ENCODE peak calls at places on chromosomes 6 and 20, in six cellular contexts. L, W, F, I, A and Y are unnamed samples.

GRCh38 chr20:20521736-20522135 is 153.8 kb downstream of the INSM1 start:
- DNase-seq in W (no peak), I (no peak), L (no peak), F (no peak), A (no peak), Y (no peak)

GRCh38 chr6:19713411-19713810 is 123.8 kb upstream of the ID4 start:
- DNase-seq in W (no peak), F (no peak), L (no peak), A (no peak), I (no peak), Y (no peak)

GRCh38 chr6:3013486-3013885 is 13.8 kb downstream of the NQO2 start:
- DNase-seq in W (peak), L (no peak), F (peak), A (peak), I (no peak), Y (peak)

GRCh38 chr6:116094041-116094440 is 6.6 kb upstream of the NT5DC1 start:
- DNase-seq in F (no peak), W (no peak), A (no peak), I (no peak), L (no peak), Y (no peak)

GRCh38 chr6:4371207-4371921 is 236.0 kb upstream of the ECI2 start:
- DNase-seq in A (peak), F (peak), I (no peak), L (no peak), W (peak), Y (no peak)

GRCh38 chr20:18058661-18059467 is 1.1 kb upstream of the OVOL2 start:
- DNase-seq in F (no peak), W (no peak), I (no peak), A (no peak), L (peak), Y (no peak)

GRCh38 chr6:66096679-66097078 is 389.7 kb upstream of the EYS start:
- DNase-seq in L (no peak), A (no peak), W (no peak), F (no peak), I (no peak), Y (no peak)

GRCh38 chr20:48197034-48197433 is 411.8 kb upstream of the SULF2 start:
- DNase-seq in I (no peak), W (no peak), F (no peak), A (no peak), L (no peak), Y (no peak)

GRCh38 chr6:137699036-137699683 is 167.9 kb upstream of the TNFAIP3 start:
- DNase-seq in A (peak), I (no peak), W (no peak), F (no peak), L (no peak), Y (no peak)

GRCh38 chr6:137700751-137701477 is 166.1 kb upstream of the TNFAIP3 start:
- DNase-seq in L (no peak), I (no peak), A (no peak), F (no peak), W (peak), Y (no peak)

GRCh38 chr6:137696765-137697164 is 170.3 kb upstream of the TNFAIP3 start:
- DNase-seq in F (no peak), L (no peak), W (no peak), A (no peak), I (no peak), Y (no peak)

GRCh38 chr6:137698636-137699035 is 168.4 kb upstream of the TNFAIP3 start:
- DNase-seq in L (no peak), I (no peak), F (no peak), A (no peak), W (peak), Y (peak)

DNA sequence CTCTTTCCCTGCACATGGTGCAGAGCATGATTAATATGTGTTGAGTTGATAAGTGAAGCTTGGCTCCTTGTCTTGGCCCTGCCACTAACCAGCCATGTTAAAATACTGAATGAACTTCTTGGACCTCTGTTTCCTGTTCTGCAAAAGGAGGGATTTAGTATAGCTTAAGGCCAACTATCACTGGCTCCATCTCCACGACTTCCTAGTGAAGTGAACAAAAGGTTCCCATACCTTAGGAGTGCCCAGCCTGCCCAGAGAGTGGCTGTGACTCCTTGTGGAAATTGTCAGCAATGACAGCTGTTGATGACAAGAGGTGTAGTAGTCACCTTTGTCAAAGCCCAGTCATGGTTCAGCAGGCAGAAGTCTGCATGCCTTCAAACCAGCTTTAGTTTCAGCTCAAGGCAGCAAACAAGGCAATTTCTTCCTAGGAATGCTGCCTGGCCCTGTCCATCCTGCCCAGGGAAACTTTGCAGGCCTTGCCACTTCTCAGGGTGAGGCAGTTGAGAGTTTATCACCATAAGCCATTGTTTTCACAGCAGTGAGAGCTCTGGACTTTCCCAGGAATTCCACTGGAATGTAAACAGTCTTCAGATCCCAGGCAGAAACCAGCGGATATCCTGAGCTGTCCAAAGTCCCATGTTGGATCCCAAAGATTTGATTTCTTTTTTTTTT is 169.7 kb upstream of the TNFAIP3 start:
- DNase-seq in W (peak), F (no peak), L (no peak), I (no peak), A (peak), Y (no peak)
- TF ChIP-seq CTCF in W (no peak), F (no peak), L (peak), I (no peak), A (peak), Y (no peak)

DNA sequence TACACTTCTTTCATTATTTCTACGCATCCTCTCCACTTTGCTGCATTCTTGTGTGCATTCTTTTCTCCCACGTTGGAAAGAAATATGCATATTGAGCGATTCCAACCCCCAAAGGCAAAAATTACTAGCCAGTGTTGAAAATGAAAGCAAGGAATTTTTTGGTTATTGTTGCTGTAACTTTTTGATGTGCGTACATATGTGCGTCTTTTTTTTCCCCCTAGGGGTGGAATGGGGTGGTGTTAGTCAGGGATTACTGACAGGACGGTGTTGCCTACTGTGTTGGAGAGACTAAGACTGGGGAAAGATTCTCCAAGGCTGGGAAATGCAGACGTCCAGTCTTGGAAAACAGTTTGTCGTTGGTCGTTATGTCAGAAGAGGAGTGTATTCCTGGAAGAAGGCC is 44.2 kb upstream of the ESR1 start:
- DNase-seq in W (peak), I (no peak), L (no peak), F (no peak), A (peak), Y (no peak)
- TF ChIP-seq CTCF in W (peak), I (no peak), L (peak), F (peak), A (peak), Y (no peak)

GRCh38 chr20:2421247-2421646 is 40.5 kb downstream of the TGM6 start:
- DNase-seq in L (no peak), A (no peak), W (no peak), F (no peak), I (no peak), Y (no peak)
- TF ChIP-seq CTCF in L (peak), A (peak), W (peak), F (peak), I (no peak), Y (no peak)

GRCh38 chr6:34190504-34191122 is 44.7 kb upstream of the GRM4 start:
- DNase-seq in W (no peak), F (no peak), I (no peak), L (no peak), A (no peak), Y (no peak)
- TF ChIP-seq CTCF in W (no peak), F (no peak), I (no peak), L (no peak), A (no peak), Y (no peak)